ENCODE peak calls at places on chromosomes 4 and X, in four cellular contexts. R is AG04450, L is HCT116, W is ovary. K is an unnamed sample.
A peak's percentile ranks its signal among the peaks of the same experiment; 100 is the strongest.

GRCh38 chr4:101711590-101712255 is 78.8 kb upstream of the BANK1 start:
- DNase-seq in R (no peak), L (no peak), W (no peak), K (no peak)

GRCh38 chr4:4480685-4481393 is 61.0 kb downstream of the STX18 start:
- DNase-seq in R (no peak), L (no peak), W (no peak), K (no peak)

GRCh38 chr4:35500812-35501211 is 743.5 kb downstream of the ARAP2 start:
- DNase-seq in R (no peak), L (no peak), W (no peak), K (no peak)

GRCh38 chr4:10183462-10183861 is 66.9 kb upstream of the WDR1 start:
- DNase-seq in R (no peak), L (no peak), W (no peak), K (no peak)

GRCh38 chrX:132968282-132968681 is 9.9 kb upstream of the HS6ST2 start:
- DNase-seq in R (no peak), L (no peak), W (peak; percentile 15), K (no peak)

GRCh38 chr4:96366632-96367031 is 526.7 kb downstream of the PDHA2 start:
- DNase-seq in R (no peak), L (no peak), W (no peak), K (no peak)

GRCh38 chr4:156906325-156906724 is 65.3 kb downstream of the PDGFC start:
- DNase-seq in R (no peak), L (no peak), W (no peak), K (no peak)

GRCh38 chrX:133697656-133698055 is 282.4 kb upstream of the GPC4 start:
- DNase-seq in R (no peak), L (no peak), W (no peak), K (no peak)

GRCh38 chr4:31557444-31557843 is 837.3 kb downstream of the PCDH7 start:
- DNase-seq in R (no peak), L (no peak), W (no peak), K (no peak)

GRCh38 chr4:120918788-120919187 is 3.7 kb downstream of the PRDM5 start:
- DNase-seq in R (no peak), L (no peak), W (peak; percentile 31), K (no peak)

GRCh38 chrX:149639568-149639967 is 8.0 kb upstream of the TMEM185A start:
- DNase-seq in R (no peak), L (no peak), W (no peak), K (no peak)
- H3K27ac ChIP-seq in R (no peak overlapping the region), L (no peak overlapping the region), W (no peak overlapping the region), K (no peak overlapping the region)

GRCh38 chr4:98448923-98449322 is 187.7 kb downstream of the RAP1GDS1 start:
- DNase-seq in R (no peak), L (no peak), W (no peak), K (no peak)

GRCh38 chr4:98447648-98448047 is 186.5 kb downstream of the RAP1GDS1 start:
- DNase-seq in R (no peak), L (no peak), W (no peak), K (no peak)

GRCh38 chr4:98444371-98444770 is 183.2 kb downstream of the RAP1GDS1 start:
- DNase-seq in R (no peak), L (no peak), W (no peak), K (no peak)

GRCh38 chr4:98452091-98452490 is 190.9 kb downstream of the RAP1GDS1 start:
- DNase-seq in R (no peak), L (no peak), W (no peak), K (no peak)

DNA sequence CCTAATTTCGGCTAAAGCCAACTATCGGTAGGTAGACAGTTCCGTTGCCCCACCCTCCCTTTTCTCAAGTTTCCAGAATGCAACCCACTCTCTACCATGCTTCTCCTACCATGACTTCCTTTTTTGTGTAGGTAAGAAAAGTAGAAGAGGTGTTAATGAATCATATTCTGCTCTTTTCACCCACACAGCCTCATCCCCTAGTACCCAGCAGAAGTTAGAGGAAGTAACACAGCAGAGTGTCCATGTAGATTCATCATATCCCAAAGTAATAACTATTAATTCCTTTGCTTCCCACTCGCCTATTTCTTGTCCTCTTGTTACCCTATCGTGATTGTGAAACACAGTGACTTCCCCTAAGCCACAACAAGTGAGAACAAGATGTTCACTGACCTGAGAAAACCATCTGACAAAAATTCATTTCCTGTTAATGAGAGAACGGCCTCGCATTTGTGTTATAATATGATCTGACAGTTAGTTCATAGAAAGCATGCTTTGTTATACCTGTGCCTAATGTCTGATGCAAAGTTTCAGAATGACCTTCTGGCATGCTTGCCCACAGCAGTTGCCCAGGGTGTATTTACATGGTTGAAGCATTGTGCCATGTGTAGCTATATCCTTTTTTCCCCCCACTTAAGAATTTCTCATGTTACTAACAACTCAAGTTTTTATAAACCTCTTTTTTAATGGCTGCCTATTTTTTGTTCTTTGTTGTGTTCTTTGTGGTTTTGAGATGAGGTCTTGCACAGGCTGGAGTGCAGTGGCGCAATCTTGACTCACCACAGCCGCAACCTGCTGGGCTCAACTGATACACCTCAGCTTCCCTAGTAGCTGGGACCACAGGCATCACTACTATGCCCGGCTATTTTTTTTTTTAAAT is 185.6 kb downstream of the RAP1GDS1 start:
- DNase-seq in R (no peak), L (no peak), W (no peak), K (no peak)
- H3K27ac ChIP-seq in R (no peak overlapping the region), L (no peak overlapping the region), W (no peak overlapping the region), K (no peak overlapping the region)

GRCh38 chr4:55033296-55033695 is 92.1 kb downstream of the KDR start:
- DNase-seq in R (no peak), L (no peak), W (no peak), K (no peak)
- H3K27ac ChIP-seq in R (no peak overlapping the region), L (no peak overlapping the region), W (no peak overlapping the region), K (no peak overlapping the region)

GRCh38 chrX:39275500-39276068 is 474.3 kb downstream of the MID1IP1 start:
- DNase-seq in R (no peak), L (no peak), W (no peak), K (no peak)
- H3K27ac ChIP-seq in R (no peak overlapping the region), L (no peak overlapping the region), W (no peak overlapping the region), K (no peak overlapping the region)

GRCh38 chr4:6248394-6248793 is 21.3 kb upstream of the WFS1 start:
- DNase-seq in R (no peak), L (no peak), W (no peak), K (no peak)

GRCh38 chr4:6242271-6243029 is 27.2 kb upstream of the WFS1 start:
- DNase-seq in R (no peak), L (no peak), W (no peak), K (no peak)

GRCh38 chr4:6241062-6241845 is 28.4 kb upstream of the WFS1 start:
- DNase-seq in R (no peak), L (no peak), W (no peak), K (no peak)

GRCh38 chr4:6246170-6246634 is 23.4 kb upstream of the WFS1 start:
- DNase-seq in R (no peak), L (no peak), W (no peak), K (no peak)

GRCh38 chr4:6245246-6246169 is 24.1 kb upstream of the WFS1 start:
- DNase-seq in R (no peak), L (no peak), W (no peak), K (no peak)
- H3K27ac ChIP-seq in R (no peak overlapping the region), L (no peak overlapping the region), W (no peak overlapping the region), K (no peak overlapping the region)

DNA sequence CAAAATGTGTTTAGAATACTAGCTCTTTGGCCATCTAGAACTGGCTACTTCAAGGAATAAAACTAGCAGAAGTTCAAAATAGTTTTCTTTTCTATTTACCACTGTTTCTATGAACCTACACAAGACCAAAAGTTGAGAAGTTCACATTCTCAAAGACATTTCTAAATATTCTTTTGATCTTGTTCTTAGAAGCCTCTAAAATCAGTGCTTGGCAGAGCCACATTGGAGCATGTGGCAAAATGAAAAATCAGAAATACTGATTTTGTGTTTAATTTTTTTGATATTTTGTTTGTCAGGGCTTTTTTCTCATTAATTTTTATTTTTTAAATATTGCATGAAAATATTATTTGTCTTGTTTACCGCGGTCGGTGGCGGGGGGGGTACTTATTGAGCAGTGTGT is 853.8 kb upstream of the INTU start:
- DNase-seq in R (no peak), L (no peak), W (no peak), K (no peak)
- H3K27ac ChIP-seq in R (no peak overlapping the region), L (no peak overlapping the region), W (no peak overlapping the region), K (no peak overlapping the region)

GRCh38 chr4:147854154-147854553 is 122.3 kb downstream of the ARHGAP10 start:
- DNase-seq in R (no peak), L (no peak), W (no peak), K (no peak)
- H3K27ac ChIP-seq in R (no peak overlapping the region), L (no peak overlapping the region), W (peak overlapping the region; percentile 26), K (no peak overlapping the region)

GRCh38 chrX:10579753-10580060 is 40.7 kb downstream of the MID1 start:
- DNase-seq in R (no peak), L (peak; percentile 70), W (no peak), K (no peak)

GRCh38 chrX:10582215-10582733 is 38.1 kb downstream of the MID1 start:
- DNase-seq in R (no peak), L (peak; percentile 29), W (no peak), K (peak; percentile 83)

GRCh38 chrX:10577863-10578262 is 42.5 kb downstream of the MID1 start:
- DNase-seq in R (no peak), L (no peak), W (no peak), K (no peak)

GRCh38 chrX:10576777-10577444 is 43.5 kb downstream of the MID1 start:
- DNase-seq in R (no peak), L (no peak), W (no peak), K (no peak)

DNA sequence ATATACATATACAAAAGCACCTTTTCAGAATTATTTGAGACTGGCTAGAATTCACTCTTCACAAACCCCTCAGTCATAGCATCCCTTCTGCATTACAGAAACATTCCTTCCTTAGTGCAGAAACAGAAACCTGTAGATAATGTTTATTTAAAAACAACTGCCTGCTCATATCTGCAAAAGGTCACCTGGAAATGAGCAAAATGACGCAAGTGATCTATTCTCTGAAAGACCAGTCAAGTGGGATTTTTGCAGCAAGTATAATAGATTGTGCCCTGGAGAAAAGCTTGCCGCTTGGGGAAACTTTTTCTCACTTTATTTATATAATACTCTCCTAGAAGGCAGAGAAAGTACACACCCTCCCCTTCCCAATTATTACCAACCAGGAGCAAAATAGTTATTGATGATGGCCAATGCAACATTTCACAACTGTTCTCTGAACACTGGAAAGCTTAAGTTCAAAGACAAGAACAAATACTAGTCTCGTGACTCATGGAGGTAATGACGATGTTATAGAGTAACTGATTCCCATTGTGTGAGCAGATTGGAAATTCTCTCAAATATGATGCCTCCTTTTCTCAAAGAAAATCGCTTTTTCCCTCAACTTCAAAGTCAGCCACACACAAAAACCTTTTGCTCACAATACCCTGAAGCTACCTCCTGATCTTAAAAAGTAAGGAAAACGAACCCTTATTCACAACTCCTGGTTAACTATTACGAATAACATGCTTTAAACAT is 41.2 kb downstream of the MID1 start:
- DNase-seq in R (peak; percentile 24), L (peak; percentile 78), W (no peak), K (no peak)
- H3K27ac ChIP-seq in R (peak overlapping the region; percentile 73), L (peak overlapping the region; percentile 85), W (peak overlapping the region; percentile 54), K (peak overlapping the region; percentile 96)

DNA sequence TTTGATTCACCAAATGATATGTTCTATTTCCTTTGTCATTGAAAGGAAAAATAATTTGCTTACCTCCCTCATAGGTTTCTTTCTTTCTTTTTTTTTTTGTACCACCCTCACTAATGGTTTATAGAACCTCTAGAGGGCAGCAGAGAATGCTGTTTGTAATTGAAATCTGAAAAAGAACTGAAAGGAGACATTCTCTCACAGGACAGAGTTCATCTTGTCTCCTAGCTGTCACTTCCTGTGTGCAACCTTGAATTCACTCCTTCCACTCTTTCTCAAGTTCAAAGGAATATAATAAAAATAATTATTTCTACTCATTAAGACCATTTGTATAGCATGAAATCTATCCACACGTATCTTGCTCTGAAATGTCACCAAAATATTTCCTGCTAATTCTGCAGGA is 51.0 kb downstream of the GUCY1B1 start:
- DNase-seq in R (peak; percentile 70), L (peak; percentile 85), W (no peak), K (peak; percentile 88)
- H3K27ac ChIP-seq in R (no peak overlapping the region), L (no peak overlapping the region), W (no peak overlapping the region), K (no peak overlapping the region)